ENCODE peak calls at places on chromosomes 6 and 20, in five cellular contexts. D is AML-193, X is pancreas, S is endodermal cell, T is G401. G is an unnamed sample.

GRCh38 chr20:55054443-55054842 is 579.0 kb downstream of the DOK5 start:
- DNase-seq in D (no peak), X (no peak), S (no peak), T (no peak), G (no peak)

GRCh38 chr20:3045816-3046676 is at the start of gene MRPS26:
- DNase-seq in D (peak; percentile 94), X (peak; percentile 89), S (peak; percentile 97), T (peak; percentile 90), G (peak; percentile 46)

GRCh38 chr20:44615169-44615791 is 32.9 kb downstream of the PKIG start:
- DNase-seq in D (no peak), X (no peak), S (peak; percentile 61), T (no peak), G (no peak)

GRCh38 chr6:140879861-140880260 is 1252.9 kb upstream of the GJE1 start:
- DNase-seq in D (peak; percentile 64), X (no peak), S (no peak), T (no peak), G (no peak)

GRCh38 chr6:83199865-83200230 is 6.7 kb downstream of the RWDD2A start:
- DNase-seq in D (no peak), X (peak; percentile 18), S (no peak), T (no peak), G (no peak)

GRCh38 chr6:125839471-125839870 is 48.7 kb downstream of the NCOA7 start:
- DNase-seq in D (no peak), X (no peak), S (no peak), T (no peak), G (no peak)

GRCh38 chr6:38805682-38806081 is 90.6 kb downstream of the DNAH8 start:
- DNase-seq in D (no peak), X (no peak), S (no peak), T (no peak), G (no peak)

GRCh38 chr6:14540859-14541540 is 423.4 kb downstream of the CD83 start:
- DNase-seq in D (no peak), X (no peak), S (no peak), T (peak; percentile 59), G (no peak)

GRCh38 chr6:125939796-125940195 is 16.8 kb upstream of the HINT3 start:
- DNase-seq in D (no peak), X (no peak), S (no peak), T (no peak), G (no peak)

GRCh38 chr6:33869826-33870423 is 66.1 kb upstream of the MLN start:
- DNase-seq in D (no peak), X (no peak), S (peak; percentile 73), T (no peak), G (peak; percentile 35)

GRCh38 chr6:170224694-170225660 is 65.9 kb downstream of the DLL1 start:
- DNase-seq in D (peak; percentile 36), X (peak; percentile 88), S (peak; percentile 64), T (peak; percentile 52), G (no peak)

GRCh38 chr6:33205172-33206026 is 944 bp downstream of the HSD17B8 start:
- DNase-seq in D (no peak), X (no peak), S (peak; percentile 77), T (no peak), G (no peak)

GRCh38 chr6:3804981-3805380 is 44.2 kb upstream of the FAM50B start:
- DNase-seq in D (no peak), X (no peak), S (no peak), T (no peak), G (no peak)